ENCODE peak calls at places on chromosomes 11 and 22, in five cellular contexts. C, V, T, F and J are unnamed samples.

GRCh38 chr11:66851698-66852465 is 5.0 kb upstream of the LRFN4 start:
- DNase-seq in T (no peak), V (peak; percentile 64), F (peak; percentile 8), C (no peak), J (no peak)

GRCh38 chr11:131253142-131253884 is 117.1 kb upstream of the NTM start:
- DNase-seq in V (no peak), T (no peak), F (no peak), C (no peak), J (no peak)

GRCh38 chr11:46003647-46004046 is 81.2 kb downstream of the LARGE2 start:
- DNase-seq in V (no peak), F (no peak), C (peak; percentile 31), T (no peak), J (no peak)

GRCh38 chr11:6351782-6352181 is 31.5 kb upstream of the CAVIN3 start:
- DNase-seq in T (no peak), F (no peak), C (peak; percentile 21), V (no peak), J (no peak)

GRCh38 chr11:71499125-71499524 is 27.9 kb upstream of the KRTAP5-7 start:
- DNase-seq in T (no peak), F (no peak), C (peak; percentile 8), V (no peak), J (no peak)

GRCh38 chr11:116697639-116698038 is 75.1 kb downstream of the BUD13 start:
- DNase-seq in C (no peak), F (no peak), T (no peak), V (peak; percentile 14), J (no peak)

GRCh38 chr11:87422566-87422965 is 384.8 kb downstream of the TMEM135 start:
- DNase-seq in F (no peak), V (no peak), C (peak; percentile 22), T (no peak), J (no peak)

GRCh38 chr22:40036591-40037225 is 42.0 kb downstream of the FAM83F start:
- DNase-seq in F (peak; percentile 68), V (peak; percentile 84), T (no peak), C (peak; percentile 76), J (peak; percentile 51)

GRCh38 chr22:39995346-39996252 is 845 bp downstream of the FAM83F start:
- DNase-seq in V (no peak), C (no peak), F (peak; percentile 29), T (no peak), J (no peak)

GRCh38 chr11:98616256-98616655 is 404.5 kb upstream of the CNTN5 start:
- DNase-seq in C (no peak), T (no peak), V (no peak), F (no peak), J (no peak)

GRCh38 chr22:39559456-39560105 is 11.0 kb upstream of the CACNA1I start:
- DNase-seq in C (no peak), T (no peak), F (no peak), V (no peak), J (no peak)

GRCh38 chr11:64359712-64360402 is 895 bp downstream of the RPS6KA4 start:
- DNase-seq in C (no peak), V (no peak), T (no peak), F (peak; percentile 22), J (no peak)

GRCh38 chr22:47159592-47159991 is 397.1 kb downstream of the TBC1D22A start:
- DNase-seq in F (no peak), V (peak; percentile 8), T (no peak), C (no peak), J (no peak)

GRCh38 chr11:119786431-119787073 is 57.6 kb upstream of the NECTIN1 start:
- DNase-seq in C (no peak), V (peak; percentile 52), T (no peak), F (no peak), J (no peak)

GRCh38 chr22:43017525-43018290 is 2.8 kb upstream of the PACSIN2 start:
- DNase-seq in T (no peak), F (no peak), V (no peak), C (no peak), J (no peak)

GRCh38 chr11:11584937-11585336 is 36.9 kb downstream of the GALNT18 start:
- DNase-seq in V (no peak), T (no peak), C (peak; percentile 60), F (no peak), J (no peak)

GRCh38 chr22:46245515-46245914 is 4.6 kb downstream of the CDPF1 start:
- DNase-seq in F (no peak), V (no peak), T (no peak), C (no peak), J (peak; percentile 85)

GRCh38 chr22:17121235-17122195 is at the start of gene TMEM121B:
- DNase-seq in F (peak; percentile 47), V (peak; percentile 86), C (peak; percentile 59), T (peak; percentile 67), J (peak; percentile 79)

GRCh38 chr22:41057076-41057475 is 35.3 kb upstream of the EP300 start:
- DNase-seq in V (no peak), T (no peak), F (no peak), C (no peak), J (no peak)

GRCh38 chr11:76030286-76030685 is 176.0 kb downstream of the WNT11 start:
- DNase-seq in C (peak; percentile 70), F (no peak), T (no peak), V (no peak), J (no peak)

GRCh38 chr22:30306629-30307016 is 17.3 kb upstream of the CASTOR1 start:
- DNase-seq in C (no peak), F (no peak), T (no peak), V (no peak), J (no peak)

GRCh38 chr22:38638216-38638615 is 18.0 kb downstream of the FAM227A start:
- DNase-seq in T (no peak), C (peak; percentile 31), V (peak; percentile 4), F (no peak), J (no peak)

GRCh38 chr11:17593466-17594245 is 46.6 kb downstream of the OTOG start:
- DNase-seq in V (no peak), F (no peak), C (no peak), T (no peak), J (no peak)

GRCh38 chr22:37304595-37305343 is 22.5 kb downstream of the CYTH4 start:
- DNase-seq in C (peak; percentile 69), T (no peak), F (no peak), V (no peak), J (no peak)

GRCh38 chr11:9851366-9851765 is 187.5 kb downstream of the SWAP70 start:
- DNase-seq in C (peak; percentile 41), T (no peak), V (no peak), F (no peak), J (no peak)

GRCh38 chr11:19694796-19695345 is 17.8 kb upstream of the NAV2 start:
- DNase-seq in C (no peak), T (no peak), F (no peak), V (no peak), J (no peak)

GRCh38 chr11:86214710-86215109 is 29.8 kb upstream of the EED start:
- DNase-seq in T (no peak), V (no peak), F (no peak), C (no peak), J (no peak)

GRCh38 chr11:123057604-123058305 is 4.2 kb downstream of the HSPA8 start:
- DNase-seq in T (no peak), C (no peak), V (no peak), F (no peak), J (no peak)

GRCh38 chr11:129260750-129261149 is 68.6 kb upstream of the ARHGAP32 start:
- DNase-seq in V (no peak), C (no peak), T (no peak), F (no peak), J (no peak)

GRCh38 chr11:106152013-106152412 is 74.6 kb downstream of the AASDHPPT start:
- DNase-seq in T (no peak), F (no peak), V (no peak), C (peak; percentile 17), J (no peak)

GRCh38 chr22:43411981-43412807 is at the start of gene MPPED1:
- DNase-seq in V (no peak), F (no peak), C (no peak), T (no peak), J (no peak)

GRCh38 chr22:17114173-17114957 is 6.8 kb downstream of the TMEM121B start:
- DNase-seq in T (no peak), F (no peak), V (peak; percentile 70), C (no peak), J (no peak)

GRCh38 chr22:44024288-44024908 is at the start of gene PARVB:
- DNase-seq in T (no peak), F (peak; percentile 17), V (peak; percentile 87), C (no peak), J (no peak)

GRCh38 chr22:46881373-46882118 is 119.1 kb downstream of the TBC1D22A start:
- DNase-seq in C (peak; percentile 73), V (no peak), F (no peak), T (no peak), J (no peak)

GRCh38 chr11:72646024-72646423 is 28.2 kb downstream of the PDE2A start:
- DNase-seq in V (no peak), C (no peak), T (no peak), F (no peak), J (no peak)

GRCh38 chr11:72641522-72641899 is 32.7 kb downstream of the PDE2A start:
- DNase-seq in C (no peak), F (no peak), T (no peak), V (no peak), J (no peak)

GRCh38 chr11:72643547-72643946 is 30.7 kb downstream of the PDE2A start:
- DNase-seq in F (no peak), T (no peak), V (no peak), C (no peak), J (no peak)

GRCh38 chr11:72641900-72642814 is 32.1 kb downstream of the PDE2A start:
- DNase-seq in T (no peak), F (peak; percentile 48), V (peak; percentile 85), C (no peak), J (no peak)

GRCh38 chr11:72642815-72643511 is 31.3 kb downstream of the PDE2A start:
- DNase-seq in C (peak; percentile 11), T (no peak), F (peak; percentile 63), V (peak; percentile 89), J (peak; percentile 73)
- H3K4me3 ChIP-seq in C (no peak overlapping the region), T (peak overlapping the region; percentile 62), F (peak overlapping the region; percentile 53), V (peak overlapping the region; percentile 82), J (peak overlapping the region; percentile 74)

GRCh38 chr22:20087319-20088262 is 7.5 kb downstream of the DGCR8 start:
- DNase-seq in V (peak; percentile 54), C (no peak), F (no peak), T (no peak), J (no peak)

GRCh38 chr22:20089226-20089976 is 9.4 kb downstream of the DGCR8 start:
- DNase-seq in C (no peak), V (peak; percentile 51), T (no peak), F (no peak), J (no peak)

GRCh38 chr22:20089977-20090729 is 10.1 kb downstream of the DGCR8 start:
- DNase-seq in F (no peak), V (peak; percentile 56), C (peak; percentile 77), T (no peak), J (no peak)

GRCh38 chr22:20086763-20087162 is 6.7 kb downstream of the DGCR8 start:
- DNase-seq in V (no peak), F (no peak), C (no peak), T (no peak), J (no peak)

GRCh38 chr22:20088263-20088648 is 8.2 kb downstream of the DGCR8 start:
- DNase-seq in C (no peak), V (peak; percentile 51), F (no peak), T (no peak), J (no peak)
- H3K4me1 ChIP-seq in C (peaks cover 12% of the 10 kb centered on the region), V (peaks cover 36% of the 10 kb centered on the region), F (peaks cover 2% of the 10 kb centered on the region), T (peaks cover 26% of the 10 kb centered on the region), J (peaks cover 21% of the 10 kb centered on the region)

GRCh38 chr22:35301370-35301874 is 1.7 kb downstream of the TOM1 start:
- DNase-seq in V (peak; percentile 81), T (peak; percentile 76), F (peak; percentile 39), C (peak; percentile 96), J (no peak)
- H3K4me3 ChIP-seq in V (no peak overlapping the region), T (no peak overlapping the region), F (no peak overlapping the region), C (peak overlapping the region; percentile 10), J (no peak overlapping the region)

GRCh38 chr11:110123003-110123402 is 29.8 kb downstream of the ZC3H12C start:
- DNase-seq in T (no peak), V (no peak), C (peak; percentile 79), F (no peak), J (no peak)
- H3K4me1 ChIP-seq in T (peaks cover 16% of the 10 kb centered on the region), V (no peaks in the 10 kb centered on the region), C (peaks cover 3% of the 10 kb centered on the region), F (no peaks in the 10 kb centered on the region), J (peaks cover 20% of the 10 kb centered on the region)